ENCODE peak calls at places on chromosomes 13 and 19, in ten cellular contexts. U is Right ventricle myocardium superior; O is esophagus mucosa; R is natural killer cell; T is HCT116; F is PC-3; W is left lung; G is effector memory CD8-positive, alpha-beta T cell; E is activated T-cell treated with anti-CD3 and anti-CD28 coated beads, Interleukin-2, amount 50 U/mL, for 4 hours; V is right cardiac atrium. B is an unnamed sample.

GRCh38 chr19:10505583-10506229 is 2.5 kb upstream of the KEAP1 start:
- ATAC-seq in U (no peak), O (peak; percentile 41), R (peak; percentile 69), T (peak; percentile 31), F (no peak), W (peak; percentile 34), G (peak; percentile 37), E (no peak), V (no peak), B (peak; percentile 12)

GRCh38 chr19:8459520-8460260 is 14.9 kb downstream of the HNRNPM start:
- ATAC-seq in U (peak; percentile 71), O (no peak), R (no peak), T (peak; percentile 59), F (peak; percentile 88), W (peak; percentile 77), G (no peak), E (no peak), V (peak; percentile 54), B (peak; percentile 79)

GRCh38 chr19:10412257-10412977 is 7.9 kb upstream of the PDE4A start:
- ATAC-seq in U (no peak), O (no peak), R (peak; percentile 31), T (no peak), F (no peak), W (no peak), G (peak; percentile 35), E (peak; percentile 30), V (no peak), B (no peak)

GRCh38 chr19:12899891-12900518 is 9.0 kb downstream of the GCDH start:
- ATAC-seq in U (no peak), O (no peak), R (peak; percentile 71), T (no peak), F (no peak), W (no peak), G (peak; percentile 29), E (peak; percentile 57), V (no peak), B (no peak)

GRCh38 chr13:24328145-24328544 is 18.8 kb downstream of the C1QTNF9 start:
- ATAC-seq in U (no peak), O (no peak), R (no peak), T (no peak), F (no peak), W (peak; percentile 46), G (no peak), E (peak; percentile 51), V (peak; percentile 16), B (peak; percentile 79)

GRCh38 chr13:28652002-28652401 is 6.9 kb upstream of the POMP start:
- ATAC-seq in U (no peak), O (no peak), R (no peak), T (no peak), F (no peak), W (no peak), G (no peak), E (no peak), V (no peak), B (no peak)

GRCh38 chr19:54390942-54391577 is 24.2 kb upstream of the TTYH1 start:
- ATAC-seq in U (peak; percentile 41), O (no peak), R (peak; percentile 58), T (peak; percentile 70), F (peak; percentile 52), W (peak; percentile 65), G (peak; percentile 36), E (no peak), V (no peak), B (peak; percentile 71)

GRCh38 chr19:2270157-2270571 is 11.8 kb downstream of the PEAK3 start:
- ATAC-seq in U (peak; percentile 26), O (peak; percentile 12), R (no peak), T (no peak), F (no peak), W (peak; percentile 5), G (no peak), E (no peak), V (peak; percentile 28), B (peak; percentile 2)

GRCh38 chr19:46992699-46993535 is 26.7 kb upstream of the NPAS1 start:
- ATAC-seq in U (peak; percentile 53), O (no peak), R (no peak), T (no peak), F (no peak), W (no peak), G (no peak), E (no peak), V (peak; percentile 2), B (no peak)

GRCh38 chr19:35109395-35110112 is 6.1 kb upstream of the FXYD3 start:
- ATAC-seq in U (no peak), O (peak; percentile 77), R (no peak), T (peak; percentile 84), F (no peak), W (no peak), G (no peak), E (no peak), V (no peak), B (peak; percentile 30)

GRCh38 chr19:54319049-54319448 is 6.1 kb upstream of the LILRA5 start:
- ATAC-seq in U (no peak), O (no peak), R (no peak), T (no peak), F (no peak), W (peak; percentile 17), G (no peak), E (no peak), V (no peak), B (no peak)

GRCh38 chr19:10654610-10655456 is 687 bp downstream of the ILF3 start:
- ATAC-seq in U (peak; percentile 40), O (peak; percentile 8), R (peak; percentile 28), T (peak; percentile 54), F (peak; percentile 35), W (peak; percentile 7), G (peak; percentile 18), E (peak; percentile 42), V (peak; percentile 45), B (peak; percentile 56)

GRCh38 chr19:1407662-1408299 is 395 bp downstream of the DAZAP1 start:
- ATAC-seq in U (no peak), O (no peak), R (peak; percentile 29), T (peak; percentile 26), F (peak; percentile 9), W (no peak), G (peak; percentile 25), E (peak; percentile 39), V (peak; percentile 0), B (no peak)

GRCh38 chr19:10389863-10390262 is 9.5 kb upstream of the TYK2 start:
- ATAC-seq in U (peak; percentile 16), O (peak; percentile 5), R (no peak), T (peak; percentile 48), F (no peak), W (peak; percentile 17), G (no peak), E (no peak), V (peak; percentile 17), B (peak; percentile 33)

GRCh38 chr19:42409477-42409876 is 17.7 kb downstream of the LIPE start:
- ATAC-seq in U (peak; percentile 69), O (peak; percentile 44), R (no peak), T (peak; percentile 12), F (no peak), W (no peak), G (no peak), E (no peak), V (peak; percentile 65), B (no peak)

GRCh38 chr19:10151521-10151920 is 31.8 kb upstream of the EIF3G start:
- ATAC-seq in U (no peak), O (no peak), R (no peak), T (no peak), F (no peak), W (no peak), G (no peak), E (no peak), V (no peak), B (no peak)

GRCh38 chr13:99120751-99121150 is 79.9 kb upstream of the UBAC2 start:
- ATAC-seq in U (no peak), O (no peak), R (no peak), T (no peak), F (no peak), W (no peak), G (no peak), E (no peak), V (no peak), B (no peak)

GRCh38 chr13:98214008-98214643 is 37.1 kb upstream of the RNF113B start:
- ATAC-seq in U (no peak), O (no peak), R (no peak), T (no peak), F (peak; percentile 71), W (peak; percentile 36), G (no peak), E (no peak), V (peak; percentile 55), B (peak; percentile 87)

GRCh38 chr19:29665215-29665825 is at the start of gene PLEKHF1:
- ATAC-seq in U (peak; percentile 87), O (peak; percentile 92), R (peak; percentile 93), T (peak; percentile 94), F (peak; percentile 74), W (peak; percentile 97), G (peak; percentile 69), E (peak; percentile 85), V (peak; percentile 88), B (peak; percentile 92)

GRCh38 chr13:67390462-67391093 is 160.4 kb upstream of the PCDH9 start:
- ATAC-seq in U (no peak), O (no peak), R (no peak), T (no peak), F (no peak), W (no peak), G (no peak), E (no peak), V (no peak), B (peak; percentile 62)

GRCh38 chr13:111388851-111389500 is 68.5 kb downstream of the TEX29 start:
- ATAC-seq in U (no peak), O (no peak), R (no peak), T (no peak), F (no peak), W (no peak), G (no peak), E (peak; percentile 81), V (no peak), B (no peak)

GRCh38 chr13:77338329-77338728 is 11.4 kb upstream of the MYCBP2 start:
- ATAC-seq in U (no peak), O (no peak), R (no peak), T (no peak), F (no peak), W (no peak), G (no peak), E (no peak), V (no peak), B (no peak)

GRCh38 chr13:49936943-49937273 is 768 bp upstream of the SPRYD7 start:
- ATAC-seq in U (peak; percentile 6), O (no peak), R (no peak), T (peak; percentile 2), F (peak; percentile 1), W (peak; percentile 14), G (no peak), E (no peak), V (no peak), B (peak; percentile 3)

GRCh38 chr13:51556740-51557139 is 27.5 kb upstream of the WDFY2 start:
- ATAC-seq in U (peak; percentile 82), O (peak; percentile 97), R (no peak), T (no peak), F (no peak), W (peak; percentile 82), G (no peak), E (no peak), V (no peak), B (no peak)

GRCh38 chr13:33798023-33798422 is 19.9 kb upstream of the RFC3 start:
- ATAC-seq in U (peak; percentile 64), O (no peak), R (no peak), T (no peak), F (no peak), W (peak; percentile 16), G (no peak), E (no peak), V (peak; percentile 52), B (peak; percentile 25)

GRCh38 chr13:27952931-27953670 is 16.0 kb downstream of the CDX2 start:
- ATAC-seq in U (peak; percentile 32), O (peak; percentile 13), R (no peak), T (peak; percentile 10), F (no peak), W (peak; percentile 29), G (no peak), E (no peak), V (peak; percentile 50), B (no peak)

GRCh38 chr19:47146920-47147319 is 16.3 kb downstream of the SAE1 start:
- ATAC-seq in U (no peak), O (no peak), R (no peak), T (no peak), F (no peak), W (no peak), G (no peak), E (peak; percentile 76), V (no peak), B (no peak)

GRCh38 chr13:75870397-75870801 is 234.3 kb downstream of the LMO7 start:
- ATAC-seq in U (peak; percentile 44), O (peak; percentile 37), R (peak; percentile 45), T (peak; percentile 53), F (peak; percentile 30), W (peak; percentile 77), G (peak; percentile 59), E (peak; percentile 27), V (peak; percentile 31), B (peak; percentile 26)